ENCODE peak calls at places on chromosomes 16 and 17, in four cellular contexts. Y is K562, X is GM12878, Z is H1. R is an unnamed sample.

GRCh38 chr17:58208344-58208743 is 10.7 kb downstream of the MKS1 start:
- DNase-seq in Y (no peak), X (no peak), Z (no peak), R (no peak)

GRCh38 chr17:27315322-27315721 is 21.4 kb downstream of the WSB1 start:
- DNase-seq in Y (no peak), X (no peak), Z (no peak), R (no peak)

GRCh38 chr17:74450231-74450630 is 16.2 kb upstream of the CD300A start:
- DNase-seq in Y (no peak), X (no peak), Z (no peak), R (no peak)

GRCh38 chr16:58882292-58882691 is 148.2 kb upstream of the GOT2 start:
- DNase-seq in Y (no peak), X (peak), Z (no peak), R (no peak)

GRCh38 chr16:57185446-57185944 is 344 bp downstream of the PSME3IP1 start:
- DNase-seq in Y (peak), X (no peak), Z (no peak), R (peak)

GRCh38 chr16:58485184-58485887 is 14.6 kb upstream of the NDRG4 start:
- DNase-seq in Y (no peak), X (no peak), Z (no peak), R (no peak)

GRCh38 chr16:85978291-85978775 is 79.4 kb downstream of the IRF8 start:
- DNase-seq in Y (no peak), X (no peak), Z (no peak), R (no peak)

GRCh38 chr17:45096141-45096540 is 35.0 kb downstream of the NMT1 start:
- DNase-seq in Y (no peak), X (no peak), Z (no peak), R (peak)

GRCh38 chr16:10577305-10578202 is 2.8 kb downstream of the EMP2 start:
- DNase-seq in Y (no peak), X (no peak), Z (no peak), R (peak)

GRCh38 chr17:83189673-83190385 is 110.4 kb downstream of the METRNL start:
- DNase-seq in Y (no peak), X (no peak), Z (no peak), R (peak)

GRCh38 chr17:1907818-1908698 is 78.3 kb downstream of the RPA1 start:
- DNase-seq in Y (no peak), X (no peak), Z (no peak), R (no peak)

GRCh38 chr17:78526231-78527025 is 50.8 kb downstream of the DNAH17 start:
- DNase-seq in Y (no peak), X (no peak), Z (no peak), R (peak)

GRCh38 chr16:51306116-51306515 is 155.0 kb upstream of the SALL1 start:
- DNase-seq in Y (no peak), X (no peak), Z (no peak), R (no peak)

GRCh38 chr17:2058521-2059124 is 3.7 kb downstream of the HIC1 start:
- DNase-seq in Y (no peak), X (no peak), Z (no peak), R (no peak)

GRCh38 chr16:87582221-87582965 is 19.9 kb upstream of the JPH3 start:
- DNase-seq in Y (no peak), X (no peak), Z (no peak), R (no peak)

GRCh38 chr16:67248401-67249177 is at the start of gene SLC9A5:
- DNase-seq in Y (peak), X (no peak), Z (no peak), R (peak)

GRCh38 chr16:73183678-73184092 is 135.8 kb upstream of the ZFHX3 start:
- DNase-seq in Y (no peak), X (no peak), Z (no peak), R (no peak)

GRCh38 chr16:73186752-73187151 is 138.8 kb upstream of the ZFHX3 start:
- DNase-seq in Y (no peak), X (no peak), Z (no peak), R (no peak)

GRCh38 chr16:73189132-73189531 is 141.2 kb upstream of the ZFHX3 start:
- DNase-seq in Y (no peak), X (no peak), Z (no peak), R (no peak)

GRCh38 chr16:73185737-73186136 is 137.8 kb upstream of the ZFHX3 start:
- DNase-seq in Y (no peak), X (no peak), Z (no peak), R (no peak)

DNA sequence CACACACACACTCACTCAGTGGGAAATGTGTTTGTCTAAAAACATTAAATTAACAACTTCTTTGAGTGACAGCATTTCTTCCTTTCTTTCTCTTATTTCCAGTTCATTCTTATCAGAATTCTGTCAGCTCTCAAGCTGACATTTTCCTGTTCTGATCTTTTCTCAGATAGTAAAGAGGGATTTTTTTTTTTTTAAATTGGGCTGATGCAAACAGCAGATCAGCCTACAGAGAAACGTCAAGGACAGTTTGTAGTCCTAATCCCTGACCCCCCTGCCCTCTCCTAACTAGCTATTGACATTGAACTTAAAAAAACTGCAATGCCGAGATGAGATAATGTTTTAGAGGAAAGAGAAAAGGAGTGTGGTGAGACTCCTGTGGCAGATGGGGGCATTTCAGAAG is 139.2 kb upstream of the ZFHX3 start:
- DNase-seq in Y (no peak), X (no peak), Z (no peak), R (no peak)
- TF ChIP-seq JUND in Y (no peak), X (no peak), Z (no peak), R (no peak)

DNA sequence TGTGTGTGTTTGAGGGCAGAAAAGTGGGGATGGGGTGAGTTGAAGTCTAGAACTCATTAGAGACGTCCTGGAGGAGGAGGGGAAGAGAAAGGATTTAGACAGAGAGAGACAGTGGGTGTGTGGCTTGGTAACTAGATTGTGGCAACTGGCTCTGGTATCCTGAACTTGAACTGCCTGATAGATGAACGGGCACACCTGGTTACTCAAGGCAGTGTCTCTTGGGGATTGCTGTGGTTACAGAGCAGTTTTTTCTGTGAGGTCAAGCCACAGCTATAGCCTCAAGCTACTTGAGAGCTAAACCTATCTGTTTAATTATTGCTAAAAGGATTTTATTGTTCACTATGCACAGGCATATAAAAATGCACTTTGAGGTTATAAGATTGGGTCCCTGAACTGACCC is 29.8 kb upstream of the MYH2 start:
- DNase-seq in Y (no peak), X (peak), Z (no peak), R (no peak)
- TF ChIP-seq JUND in Y (no peak), X (no peak), Z (no peak), R (no peak)

GRCh38 chr17:64378890-64379354 is 11.7 kb downstream of the PECAM1 start:
- DNase-seq in Y (no peak), X (peak), Z (no peak), R (no peak)
- TF ChIP-seq JUND in Y (no peak), X (no peak), Z (no peak), R (no peak)

DNA sequence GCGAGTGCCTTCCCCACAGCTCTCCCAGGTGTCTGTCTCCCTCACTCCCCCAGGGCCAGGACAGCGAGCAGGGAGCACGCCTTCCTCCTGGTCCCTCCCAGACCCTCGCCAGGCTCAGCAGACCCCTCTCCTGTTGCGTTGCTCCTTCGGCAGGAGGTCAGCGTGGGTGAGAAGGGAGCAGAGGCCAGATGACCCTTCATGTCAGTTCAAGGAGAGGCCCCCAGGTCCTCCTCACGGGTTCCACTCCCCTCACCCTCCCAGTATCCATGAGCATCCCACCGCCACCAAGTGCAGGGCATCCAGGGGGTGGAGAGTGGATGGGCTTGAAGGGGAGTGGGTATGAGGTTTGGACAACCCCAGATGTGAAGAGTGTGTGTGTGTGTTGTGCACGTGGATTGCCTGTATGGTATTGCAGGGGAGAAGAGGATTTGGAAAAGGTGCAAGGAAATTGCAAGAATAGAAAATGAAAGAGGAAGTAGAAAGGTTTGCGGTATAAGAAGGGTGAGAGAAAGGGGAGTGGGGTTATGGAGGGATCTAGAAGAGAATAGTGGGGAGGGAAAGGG is 17.7 kb downstream of the SGCA start:
- DNase-seq in Y (no peak), X (no peak), Z (no peak), R (no peak)
- TF ChIP-seq JUND in Y (no peak), X (no peak), Z (no peak), R (no peak)

GRCh38 chr16:71460246-71460645 is 1.8 kb downstream of the ZNF23 start:
- DNase-seq in Y (no peak), X (no peak), Z (no peak), R (no peak)
- TF ChIP-seq JUND in Y (no peak), X (no peak), Z (no peak), R (no peak)

DNA sequence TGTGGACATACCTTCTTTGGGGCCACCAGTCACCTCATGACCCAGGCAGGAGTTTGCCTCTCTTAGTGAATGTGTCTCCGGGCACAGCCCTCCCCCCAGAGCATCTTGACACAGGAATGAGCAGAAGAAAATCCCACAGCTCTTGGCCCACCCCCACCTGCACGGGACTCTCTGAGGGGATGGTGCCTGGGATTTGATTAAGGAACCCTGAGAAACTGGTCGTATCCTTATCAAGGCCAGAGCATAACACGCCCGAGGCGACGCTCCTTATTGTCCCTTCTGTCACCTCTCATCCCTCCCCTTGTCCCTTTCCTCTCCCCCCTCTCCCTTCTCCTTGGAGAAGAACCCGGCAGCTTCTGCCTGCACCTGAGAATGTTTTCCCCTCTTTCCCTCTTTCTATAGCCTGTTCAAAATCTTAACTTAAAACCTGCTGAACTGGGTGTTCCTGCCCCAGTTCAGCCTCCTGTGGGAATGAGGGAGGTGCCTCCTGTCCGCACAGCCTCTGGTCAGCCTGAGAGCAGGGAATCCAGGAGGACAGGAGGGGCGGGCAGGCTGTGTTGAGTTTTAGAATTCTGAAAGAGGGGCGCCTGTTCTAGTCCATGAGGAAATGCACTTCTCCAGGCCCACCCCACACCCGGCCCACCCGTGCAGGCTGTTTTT is 140.7 kb upstream of the PLCG2 start:
- DNase-seq in Y (no peak), X (no peak), Z (no peak), R (peak)
- TF ChIP-seq JUND in Y (no peak), X (no peak), Z (no peak), R (no peak)

DNA sequence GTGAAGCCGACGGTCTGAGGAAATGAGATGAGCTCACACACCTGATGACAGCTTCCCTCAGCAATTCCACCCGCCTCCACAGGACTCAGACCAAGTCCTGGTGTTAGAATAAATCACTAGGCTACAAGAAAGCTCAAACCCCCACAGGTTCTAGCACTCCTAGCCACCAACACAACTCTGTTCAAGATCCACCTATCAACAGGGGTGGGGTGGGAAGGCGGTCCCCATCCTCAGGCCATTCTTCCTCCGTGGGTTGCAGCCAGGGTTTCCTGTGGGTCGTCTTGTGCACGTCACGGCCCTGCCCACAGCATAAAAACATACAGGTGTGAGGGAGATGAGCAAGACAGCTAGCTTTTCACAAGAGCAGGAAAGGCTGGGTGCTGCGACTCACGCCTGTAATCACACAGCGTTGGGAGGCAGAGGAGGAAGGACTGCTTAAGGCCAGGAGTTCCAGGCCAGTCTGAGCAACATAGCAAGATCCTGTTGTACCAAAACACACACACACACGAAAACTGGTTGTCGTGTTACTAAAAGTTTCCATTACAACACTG is 81.1 kb downstream of the ANKRD11 start:
- DNase-seq in Y (no peak), X (no peak), Z (no peak), R (no peak)
- TF ChIP-seq JUND in Y (no peak), X (no peak), Z (no peak), R (no peak)

DNA sequence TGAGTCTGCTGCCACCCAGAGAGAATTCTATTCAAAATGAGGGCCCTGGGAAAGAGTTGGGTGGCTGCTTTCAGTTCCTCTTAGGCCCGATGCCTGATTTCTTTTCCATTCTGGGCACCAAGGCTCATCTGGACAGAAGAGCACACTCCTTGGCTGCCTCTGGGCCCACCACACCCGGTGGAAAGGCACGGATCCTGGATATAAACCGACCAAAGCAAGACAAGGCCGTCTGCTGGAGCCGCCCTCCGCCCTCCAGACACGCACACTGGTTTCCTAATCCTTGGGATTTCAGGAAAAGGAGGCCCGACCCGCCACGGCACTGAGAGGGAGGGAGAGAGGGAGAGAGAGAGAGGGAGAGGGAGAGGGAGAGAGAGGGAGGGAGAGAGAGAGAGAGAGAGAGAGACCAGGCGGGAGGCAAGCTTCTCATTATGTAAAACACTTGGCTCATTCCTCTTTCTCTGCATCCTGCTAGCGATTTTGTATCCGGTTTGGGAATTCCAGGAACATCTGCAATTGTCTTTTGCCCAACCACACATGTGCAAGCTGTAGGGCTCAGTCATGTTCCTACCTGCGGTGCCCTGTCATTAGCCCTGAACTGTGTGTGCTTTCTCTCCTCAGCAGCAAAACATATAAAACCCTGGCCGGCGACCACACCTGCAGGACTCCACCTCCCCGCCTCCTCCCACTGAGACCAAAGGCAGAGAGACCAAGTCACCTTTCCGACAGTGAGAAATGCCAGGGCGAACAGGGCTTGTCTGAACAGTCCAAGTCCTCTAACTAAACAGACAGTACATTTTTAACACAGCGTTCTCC is 347.2 kb downstream of the SOX9 start:
- DNase-seq in Y (no peak), X (no peak), Z (no peak), R (peak)
- TF ChIP-seq JUND in Y (no peak), X (no peak), Z (no peak), R (no peak)

R was measured in T47D.